ENCODE peak calls at places on chromosomes 2 and 18, in ten cellular contexts. X is CD8-positive, alpha-beta T cell; F is uterus; R is heart right ventricle; J is A673; L is astrocyte of the spinal cord; U is GM06990; M is AG10803; N is A549; O is cardiac fibroblast. H is an unnamed sample.

GRCh38 chr18:37252342-37252741 is 313.3 kb downstream of the CELF4 start:
- DNase-seq in O (no peak), J (no peak), F (no peak), R (no peak), M (no peak), U (no peak), N (no peak), X (no peak), L (no peak), H (no peak)

GRCh38 chr2:40803900-40804299 is 352.0 kb upstream of the SLC8A1 start:
- DNase-seq in O (no peak), R (no peak), N (no peak), J (no peak), F (no peak), M (no peak), X (no peak), L (no peak), U (no peak), H (no peak)

GRCh38 chr2:216160786-216161185 is 51.6 kb downstream of the XRCC5 start:
- DNase-seq in U (no peak), R (no peak), F (no peak), M (no peak), L (no peak), N (no peak), O (no peak), X (no peak), J (no peak), H (no peak)

GRCh38 chr18:48050176-48050575 is 119.7 kb upstream of the SMAD2 start:
- DNase-seq in N (no peak), M (no peak), U (no peak), J (no peak), X (no peak), L (no peak), R (no peak), O (no peak), F (no peak), H (no peak)

GRCh38 chr2:172924070-172924469 is 151.6 kb upstream of the MAP3K20 start:
- DNase-seq in X (no peak), N (no peak), O (no peak), R (no peak), J (no peak), U (no peak), F (no peak), M (no peak), L (no peak), H (no peak)

GRCh38 chr2:133317161-133317560 is 251.1 kb downstream of the NCKAP5 start:
- DNase-seq in M (no peak), N (no peak), R (no peak), J (no peak), U (no peak), F (no peak), L (no peak), O (no peak), X (no peak), H (no peak)

GRCh38 chr2:47174731-47175361 is 19.7 kb upstream of the STPG4 start:
- DNase-seq in O (peak), L (peak), M (peak), U (no peak), J (peak), R (no peak), X (peak), F (no peak), N (peak), H (peak)

GRCh38 chr18:10973579-10974260 is 175.6 kb downstream of the PIEZO2 start:
- DNase-seq in L (no peak), N (peak), O (peak), J (no peak), F (no peak), R (no peak), U (no peak), M (peak), X (no peak), H (peak)

GRCh38 chr2:220025207-220025606 is 397.8 kb downstream of the SLC4A3 start:
- DNase-seq in R (no peak), U (no peak), O (no peak), L (no peak), X (no peak), N (no peak), M (no peak), J (no peak), F (no peak), H (no peak)

GRCh38 chr2:16275718-16276117 is 335.4 kb downstream of the MYCN start:
- DNase-seq in X (no peak), R (no peak), U (no peak), N (no peak), F (no peak), O (no peak), J (no peak), L (no peak), M (no peak), H (no peak)

GRCh38 chr2:238339395-238339780 is 19.1 kb downstream of the TRAF3IP1 start:
- DNase-seq in F (no peak), M (no peak), J (no peak), N (no peak), U (no peak), L (no peak), R (no peak), O (no peak), X (no peak), H (no peak)

GRCh38 chr2:136206613-136207012 is 88.7 kb upstream of the CXCR4 start:
- DNase-seq in O (no peak), N (no peak), X (no peak), J (no peak), U (peak), F (no peak), R (no peak), M (no peak), L (no peak), H (no peak)

GRCh38 chr18:56233595-56233994 is 404.8 kb downstream of the TXNL1 start:
- DNase-seq in X (no peak), N (no peak), O (peak), M (peak), R (no peak), F (peak), J (no peak), L (peak), U (no peak), H (peak)

GRCh38 chr2:96359310-96359709 is 23.7 kb downstream of the NCAPH start:
- DNase-seq in U (no peak), N (peak), L (no peak), M (no peak), R (peak), O (no peak), F (no peak), J (no peak), X (peak), H (no peak)

GRCh38 chr2:188751786-188752185 is 222.4 kb upstream of the COL3A1 start:
- DNase-seq in U (no peak), L (no peak), M (no peak), J (no peak), X (no peak), N (no peak), R (no peak), O (no peak), F (no peak), H (no peak)

GRCh38 chr2:166106431-166107015 is 21.3 kb downstream of the SCN1A start:
- DNase-seq in O (peak), M (no peak), J (peak), N (peak), L (peak), X (no peak), R (no peak), F (no peak), U (no peak), H (no peak)

GRCh38 chr18:9730786-9731185 is 22.7 kb downstream of the RAB31 start:
- DNase-seq in L (no peak), R (no peak), O (no peak), X (no peak), N (no peak), U (no peak), F (no peak), M (no peak), J (no peak), H (no peak)

GRCh38 chr2:47403829-47404228 is 873 bp downstream of the MSH2 start:
- DNase-seq in O (peak), X (no peak), J (peak), L (no peak), U (no peak), F (no peak), M (no peak), N (peak), R (no peak), H (no peak)

GRCh38 chr2:102801098-102801718 is 39.4 kb downstream of the TMEM182 start:
- DNase-seq in F (no peak), U (no peak), R (peak), O (peak), N (peak), J (peak), X (no peak), M (peak), L (peak), H (no peak)

GRCh38 chr2:152507941-152508340 is 173.0 kb downstream of the FMNL2 start:
- DNase-seq in J (no peak), L (no peak), N (no peak), X (no peak), O (no peak), R (no peak), U (no peak), F (no peak), M (no peak), H (no peak)

GRCh38 chr2:85076618-85077274 is 56.4 kb upstream of the TCF7L1 start:
- DNase-seq in N (no peak), L (no peak), O (no peak), R (no peak), F (no peak), J (no peak), U (no peak), X (no peak), M (no peak), H (no peak)

GRCh38 chr2:72892506-72893173 is 5.4 kb downstream of the SPR start:
- DNase-seq in M (peak), N (peak), J (peak), U (no peak), X (peak), O (peak), F (peak), L (peak), R (peak), H (peak)

GRCh38 chr18:23487738-23488625 is 15.3 kb upstream of the RMC1 start:
- DNase-seq in O (peak), R (no peak), M (no peak), N (no peak), F (no peak), U (peak), X (peak), L (peak), J (no peak), H (no peak)

GRCh38 chr2:30688956-30689401 is 118.3 kb downstream of the CAPN13 start:
- DNase-seq in R (peak), J (no peak), X (no peak), L (no peak), F (no peak), U (no peak), N (no peak), O (no peak), M (no peak), H (no peak)

GRCh38 chr2:143481728-143482127 is 352.5 kb downstream of the ARHGAP15 start:
- DNase-seq in R (no peak), X (no peak), O (no peak), F (no peak), N (no peak), J (peak), M (no peak), L (no peak), U (no peak), H (no peak)

GRCh38 chr18:9803698-9804516 is 81.9 kb upstream of the TXNDC2 start:
- DNase-seq in L (no peak), U (no peak), N (no peak), J (peak), M (no peak), F (no peak), R (peak), O (peak), X (no peak), H (no peak)

GRCh38 chr2:20621366-20622295 is 29.3 kb downstream of the HS1BP3 start:
- DNase-seq in N (no peak), R (no peak), M (no peak), F (peak), X (no peak), O (no peak), U (no peak), L (no peak), J (no peak), H (no peak)

GRCh38 chr2:196149926-196150325 is 21.5 kb downstream of the STK17B start:
- DNase-seq in R (no peak), U (no peak), M (no peak), F (no peak), N (no peak), X (no peak), J (no peak), L (no peak), O (no peak), H (no peak)

GRCh38 chr18:21632393-21632792 is 20.3 kb downstream of the SNRPD1 start:
- DNase-seq in F (no peak), J (no peak), R (no peak), N (no peak), U (no peak), O (peak), L (no peak), X (no peak), M (peak), H (no peak)

GRCh38 chr18:6449213-6449612 is 34.5 kb upstream of the L3MBTL4 start:
- DNase-seq in L (no peak), N (no peak), F (no peak), M (no peak), X (no peak), R (no peak), U (peak), J (no peak), O (no peak), H (no peak)

DNA sequence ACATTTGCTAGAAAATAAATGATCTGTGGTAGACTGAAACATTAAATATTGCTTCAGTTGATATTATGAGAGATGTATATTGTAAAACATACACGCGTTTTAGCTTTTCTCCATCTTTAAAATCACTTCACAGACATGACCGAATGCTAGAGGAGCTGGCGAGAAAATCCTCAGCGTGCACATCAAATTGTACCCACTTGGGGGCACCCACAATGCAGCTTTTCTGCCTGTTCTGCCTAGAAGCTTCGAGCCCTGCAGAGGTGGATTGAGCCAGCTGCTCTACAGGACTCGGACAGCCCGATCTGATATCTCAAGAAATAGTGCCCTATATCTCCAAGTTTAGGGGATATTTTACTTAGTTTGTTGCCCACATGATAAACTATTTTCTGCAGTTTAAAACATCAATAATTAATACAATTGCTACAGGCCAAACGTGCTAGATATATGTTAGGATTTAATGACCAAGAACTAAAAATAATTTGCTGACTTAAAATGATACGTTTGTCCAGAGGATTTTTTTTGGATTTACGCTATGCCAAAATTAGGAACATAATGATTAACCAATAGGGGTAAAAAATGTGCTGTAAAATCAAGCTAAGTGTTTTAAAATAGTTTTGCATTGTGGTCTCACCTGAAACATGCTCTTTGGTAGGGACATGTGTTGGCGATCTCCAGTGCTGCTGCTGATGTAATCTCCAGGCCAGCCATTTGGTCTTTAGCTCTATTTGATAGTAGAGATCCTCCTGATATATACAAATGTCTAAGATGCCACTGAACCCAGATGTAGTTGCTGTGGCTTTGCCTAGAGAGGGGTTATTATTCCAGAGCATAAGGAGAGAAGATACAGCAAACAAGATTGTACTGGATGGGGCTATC is 22.3 kb upstream of the ATP5MC3 start:
- DNase-seq in X (peak), R (peak), U (no peak), M (peak), O (peak), N (peak), J (peak), L (peak), F (no peak), H (no peak)
- TF ChIP-seq CTCF in X (peak), R (no peak), U (peak), M (peak), O (peak), N (peak), J (peak), L (peak), F (peak), H (peak)

DNA sequence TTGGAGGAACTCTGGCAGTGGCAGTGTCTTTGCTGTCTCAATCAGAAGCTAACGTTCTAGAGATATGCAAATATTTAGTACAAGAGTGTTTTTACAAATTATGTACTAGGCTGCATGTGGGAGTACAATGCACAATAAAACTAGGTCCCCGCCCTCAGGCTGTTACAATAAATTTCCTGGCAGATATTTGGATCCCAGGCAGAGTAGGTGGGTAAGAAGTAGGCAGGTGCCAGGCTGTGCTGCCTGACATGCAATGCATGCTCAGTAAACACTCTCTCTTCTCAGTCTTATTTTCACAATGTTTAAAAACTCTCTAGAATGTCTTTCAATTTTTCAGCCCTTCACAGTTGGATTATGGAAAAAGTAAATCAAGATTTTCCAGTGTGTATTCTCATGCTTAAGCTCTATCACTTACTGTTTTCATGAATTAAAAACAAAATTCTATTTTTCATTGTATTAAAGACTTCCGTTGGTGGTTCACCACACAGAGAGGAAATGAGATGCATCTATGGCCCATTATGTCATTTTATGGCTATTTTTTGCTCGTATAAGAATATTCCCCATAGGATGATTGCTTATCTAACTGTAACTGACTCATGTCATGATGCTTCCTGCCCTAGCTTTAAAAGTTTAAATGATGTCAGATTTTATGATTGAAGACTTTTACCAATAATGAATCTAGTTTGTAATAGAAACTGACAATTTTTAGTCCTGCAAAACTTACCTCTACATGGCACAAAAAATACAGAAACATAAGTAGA is 346.0 kb downstream of the RND3 start:
- DNase-seq in J (peak), F (no peak), N (no peak), U (no peak), X (no peak), R (no peak), L (peak), M (no peak), O (peak), H (no peak)
- H3K4me3 ChIP-seq in J (no peak), F (no peak), N (no peak), U (no peak), X (no peak), R (no peak), L (no peak), M (no peak), O (no peak), H (no peak)

DNA sequence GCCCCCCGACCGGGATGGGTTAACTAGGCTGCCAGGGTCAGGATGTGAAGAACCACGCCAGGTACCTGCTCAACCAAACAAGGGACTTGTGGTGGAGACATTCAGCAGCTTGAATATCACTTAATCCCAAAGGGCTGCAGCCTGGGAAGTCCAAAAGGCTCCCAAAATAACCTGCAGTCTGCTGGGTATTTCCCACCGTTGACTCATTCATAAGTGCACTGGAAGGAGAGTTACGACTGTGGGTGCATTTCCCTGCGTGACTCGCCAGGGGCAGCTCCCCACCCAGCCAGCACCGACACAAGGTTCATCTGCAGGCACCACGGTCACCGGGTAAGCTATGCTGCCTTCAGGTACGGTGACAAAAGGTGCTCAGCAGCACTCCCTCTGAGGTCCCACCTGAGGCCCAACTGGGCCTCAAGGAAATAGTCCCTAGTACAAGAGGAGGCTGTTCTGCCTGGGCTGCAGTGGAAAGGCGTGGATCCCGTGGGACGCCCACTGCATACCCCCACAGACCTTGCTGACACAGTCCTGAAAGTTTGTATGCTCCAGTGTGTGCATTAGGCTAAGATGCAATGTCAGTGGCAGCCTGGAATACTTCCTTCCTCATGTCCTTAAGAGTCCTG is 86.5 kb downstream of the UXS1 start:
- DNase-seq in R (no peak), M (peak), F (no peak), J (no peak), N (peak), O (peak), U (peak), X (peak), L (peak), H (no peak)
- TF ChIP-seq CTCF in R (no peak), M (peak), F (no peak), J (no peak), N (no peak), O (peak), U (peak), X (no peak), L (no peak), H (no peak)

GRCh38 chr2:672606-672905 is 4.7 kb downstream of the TMEM18 start:
- DNase-seq in N (no peak), X (no peak), U (no peak), M (no peak), F (no peak), O (no peak), J (no peak), L (no peak), R (no peak), H (no peak)

GRCh38 chr2:670637-671036 is 6.6 kb downstream of the TMEM18 start:
- DNase-seq in M (no peak), N (no peak), X (no peak), L (no peak), R (no peak), J (no peak), O (no peak), U (no peak), F (no peak), H (no peak)

GRCh38 chr2:671072-671471 is 6.1 kb downstream of the TMEM18 start:
- DNase-seq in R (no peak), L (no peak), O (no peak), J (no peak), U (no peak), M (no peak), X (no peak), F (no peak), N (no peak), H (no peak)

GRCh38 chr2:673016-673415 is 4.2 kb downstream of the TMEM18 start:
- DNase-seq in O (no peak), J (no peak), N (no peak), R (no peak), X (no peak), F (no peak), M (no peak), L (no peak), U (no peak), H (no peak)

DNA sequence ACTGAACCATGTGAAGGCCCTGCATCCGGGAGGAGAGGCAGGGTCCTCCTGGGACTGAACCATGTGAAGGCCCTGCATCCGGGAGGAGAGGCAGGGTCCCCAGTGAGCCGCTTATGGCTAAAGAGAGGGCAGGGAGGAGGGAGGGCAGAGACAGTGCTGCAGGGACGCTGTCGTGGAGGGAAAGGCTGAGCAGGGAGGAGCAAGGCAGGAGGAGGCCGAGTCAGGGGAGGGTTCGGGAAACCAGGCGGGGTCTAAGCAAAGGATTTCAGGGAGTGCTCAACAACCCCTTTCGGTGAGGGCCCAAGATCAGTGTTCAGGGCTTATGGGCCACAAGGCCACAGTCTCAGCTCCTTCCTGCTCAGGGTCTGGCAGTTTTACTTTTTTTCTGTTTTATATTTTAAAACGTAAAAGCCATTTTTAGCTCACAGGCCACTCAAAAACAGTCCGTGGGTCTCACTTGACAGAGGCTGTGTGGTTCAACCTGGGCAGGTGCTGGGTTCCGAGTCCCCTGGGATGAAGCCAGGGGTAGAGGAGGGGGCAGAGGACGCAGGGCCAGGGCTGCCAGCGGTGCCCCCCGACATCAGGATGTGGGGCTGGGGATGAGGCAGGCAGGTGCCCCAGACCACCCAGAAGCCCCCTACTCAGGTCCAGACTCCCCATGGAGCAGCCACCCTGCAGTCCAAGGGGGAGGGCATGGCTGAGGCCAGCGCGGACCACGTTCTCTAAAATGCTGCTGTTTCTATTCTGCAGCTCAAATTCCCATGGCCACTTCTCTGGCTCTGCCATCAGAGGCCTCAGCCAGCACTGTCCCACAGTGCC is 5.2 kb downstream of the TMEM18 start:
- DNase-seq in R (no peak), M (no peak), U (no peak), L (no peak), N (no peak), F (no peak), O (no peak), J (no peak), X (no peak), H (no peak)
- H3K4me3 ChIP-seq in R (no peak), M (no peak), U (no peak), L (no peak), N (no peak), F (no peak), O (no peak), J (no peak), X (no peak), H (no peak)

H was measured in astrocyte of the cerebellum.